ENCODE peak calls at places on chromosomes 16 and 17, in five cellular contexts. P, S, Q, B and R are unnamed samples.

GRCh38 chr16:84569382-84569987 is 48.4 kb downstream of the COTL1 start:
- DNase-seq in P (no peak), S (peak), Q (no peak), B (no peak), R (no peak)

GRCh38 chr16:19830902-19831555 is 53.6 kb downstream of the GPRC5B start:
- DNase-seq in P (no peak), S (no peak), Q (no peak), B (no peak), R (peak)

GRCh38 chr17:75610103-75610984 is 22.7 kb downstream of the MYO15B start:
- DNase-seq in P (no peak), S (no peak), Q (no peak), B (no peak), R (no peak)

GRCh38 chr17:3845361-3845753 is 689 bp downstream of the NCBP3 start:
- DNase-seq in P (no peak), S (no peak), Q (peak), B (no peak), R (peak)

GRCh38 chr16:88784074-88784855 is 755 bp downstream of the PIEZO1 start:
- DNase-seq in P (no peak), S (peak), Q (peak), B (peak), R (peak)

GRCh38 chr17:83068641-83069570 is 10.5 kb upstream of the METRNL start:
- DNase-seq in P (no peak), S (no peak), Q (no peak), B (no peak), R (no peak)

GRCh38 chr17:64001763-64002529 is 3.8 kb downstream of the PRR29 start:
- DNase-seq in P (no peak), S (peak), Q (no peak), B (peak), R (peak)

GRCh38 chr16:48444574-48444973 is 59.4 kb upstream of the SIAH1 start:
- DNase-seq in P (no peak), S (no peak), Q (peak), B (peak), R (peak)

GRCh38 chr17:19346351-19347255 is 15.9 kb downstream of the B9D1 start:
- DNase-seq in P (no peak), S (no peak), Q (peak), B (peak), R (peak)

GRCh38 chr17:82862191-82862590 is 22.4 kb upstream of the ZNF750 start:
- DNase-seq in P (no peak), S (no peak), Q (no peak), B (no peak), R (no peak)